ENCODE peak calls at places on chromosomes 4 and X, in seven cellular contexts. X, W, C, H, G, D and K are unnamed samples.
A peak's percentile ranks its signal among the peaks of the same experiment; 100 is the strongest.

GRCh38 chrX:8179653-8180052 is 8.6 kb upstream of the VCX2 start:
- DNase-seq in H (no peak), D (no peak), G (no peak), C (no peak), X (no peak), W (no peak), K (peak; percentile 1)

GRCh38 chr4:140931904-140932303 is 175.7 kb upstream of the TBC1D9 start:
- DNase-seq in D (no peak), H (no peak), C (no peak), X (no peak), W (no peak), G (no peak), K (no peak)

GRCh38 chrX:99117011-99117410 is 1293.1 kb downstream of the PCDH19 start:
- DNase-seq in W (no peak), H (no peak), C (no peak), D (no peak), X (no peak), G (no peak), K (no peak)

GRCh38 chrX:48747415-48748026 is 14.0 kb upstream of the GLOD5 start:
- DNase-seq in H (no peak), C (no peak), X (no peak), G (no peak), D (no peak), W (no peak), K (no peak)

GRCh38 chr4:139030614-139031235 is 15.1 kb downstream of the NOCT start:
- DNase-seq in C (peak; percentile 75), W (no peak), X (no peak), D (no peak), G (peak; percentile 69), H (peak; percentile 86), K (peak; percentile 86)

GRCh38 chr4:8308856-8309771 is 39.6 kb downstream of the HTRA3 start:
- DNase-seq in D (peak; percentile 81), X (peak; percentile 47), C (peak; percentile 46), G (no peak), W (peak; percentile 74), H (no peak), K (no peak)

GRCh38 chr4:52870225-52870624 is 8.1 kb downstream of the RASL11B start:
- DNase-seq in D (no peak), X (peak; percentile 59), G (peak; percentile 42), H (no peak), C (no peak), W (no peak), K (no peak)

GRCh38 chr4:26004290-26004689 is 90.3 kb downstream of the SMIM20 start:
- DNase-seq in W (no peak), D (no peak), X (no peak), H (no peak), G (no peak), C (no peak), K (no peak)

GRCh38 chr4:149781150-149781549 is 34.5 kb downstream of the IQCM start:
- DNase-seq in X (no peak), C (no peak), W (no peak), D (no peak), H (no peak), G (no peak), K (peak; percentile 46)

GRCh38 chrX:150566734-150567182 is 1.7 kb upstream of the MTM1 start:
- DNase-seq in W (no peak), D (no peak), X (no peak), G (no peak), C (no peak), H (no peak), K (peak; percentile 77)

GRCh38 chr4:130359537-130359936 is 1263.6 kb downstream of the C4orf33 start:
- DNase-seq in W (no peak), G (no peak), C (no peak), X (no peak), H (no peak), D (no peak), K (peak; percentile 76)

GRCh38 chr4:3877236-3877635 is 111.1 kb downstream of the ADRA2C start:
- DNase-seq in D (no peak), C (no peak), H (no peak), G (no peak), W (no peak), X (no peak), K (no peak)

GRCh38 chr4:124530464-124531077 is 182.0 kb downstream of the ANKRD50 start:
- DNase-seq in H (peak; percentile 71), G (no peak), W (no peak), C (peak; percentile 62), X (no peak), D (no peak), K (no peak)

GRCh38 chr4:78693777-78694456 is 82.2 kb upstream of the BMP2K start:
- DNase-seq in G (no peak), W (peak; percentile 51), H (no peak), X (no peak), C (no peak), D (no peak), K (no peak)

GRCh38 chr4:120066182-120066524 is 495 bp downstream of the MAD2L1 start:
- DNase-seq in D (no peak), H (no peak), X (no peak), G (no peak), C (no peak), W (no peak), K (no peak)

GRCh38 chr4:8560265-8561047 is 19.7 kb upstream of the GPR78 start:
- DNase-seq in X (no peak), H (peak; percentile 64), C (no peak), D (no peak), W (peak; percentile 51), G (no peak), K (no peak)

GRCh38 chr4:8164194-8164565 is 5.6 kb upstream of the ABLIM2 start:
- DNase-seq in D (no peak), G (no peak), C (no peak), H (no peak), X (no peak), W (no peak), K (no peak)

GRCh38 chr4:116870667-116871066 is 214.7 kb downstream of the TRAM1L1 start:
- DNase-seq in G (no peak), X (no peak), W (no peak), H (no peak), D (no peak), C (no peak), K (no peak)

GRCh38 chrX:109732319-109732779 is 708 bp downstream of the ACSL4 start:
- DNase-seq in G (no peak), X (no peak), W (no peak), C (no peak), D (no peak), H (peak; percentile 8), K (peak; percentile 37)

GRCh38 chrX:18896680-18897544 is 87.0 kb downstream of the PHKA2 start:
- DNase-seq in D (peak; percentile 83), W (no peak), H (no peak), C (no peak), X (no peak), G (no peak), K (no peak)

GRCh38 chrX:123860506-123860840 is 620 bp downstream of the XIAP start:
- DNase-seq in X (no peak), C (no peak), W (no peak), D (no peak), G (no peak), H (no peak), K (no peak)

GRCh38 chr4:10079951-10080873 is 36.4 kb downstream of the WDR1 start:
- DNase-seq in X (peak; percentile 28), G (no peak), H (no peak), D (no peak), W (peak; percentile 68), C (peak; percentile 56), K (no peak)

GRCh38 chrX:2692221-2693122 is 1.4 kb downstream of the CD99 start:
- DNase-seq in D (no peak), G (no peak), H (peak; percentile 40), W (no peak), X (peak; percentile 62), C (no peak), K (no peak)

GRCh38 chrX:109967151-109967550 is 35.8 kb upstream of the TMEM164 start:
- DNase-seq in H (no peak), W (no peak), G (no peak), C (no peak), D (no peak), X (no peak), K (no peak)

GRCh38 chrX:17242470-17242869 is 132.5 kb upstream of the NHS start:
- DNase-seq in H (peak; percentile 62), C (peak; percentile 39), D (no peak), X (no peak), W (no peak), G (peak; percentile 31), K (peak; percentile 62)
- TF ChIP-seq CTCF in H (peak; percentile 71), C (peak; percentile 79), D (peak; percentile 96), X (peak; percentile 68), W (peak; percentile 72), G (peak; percentile 66), K (peak; percentile 86)

DNA sequence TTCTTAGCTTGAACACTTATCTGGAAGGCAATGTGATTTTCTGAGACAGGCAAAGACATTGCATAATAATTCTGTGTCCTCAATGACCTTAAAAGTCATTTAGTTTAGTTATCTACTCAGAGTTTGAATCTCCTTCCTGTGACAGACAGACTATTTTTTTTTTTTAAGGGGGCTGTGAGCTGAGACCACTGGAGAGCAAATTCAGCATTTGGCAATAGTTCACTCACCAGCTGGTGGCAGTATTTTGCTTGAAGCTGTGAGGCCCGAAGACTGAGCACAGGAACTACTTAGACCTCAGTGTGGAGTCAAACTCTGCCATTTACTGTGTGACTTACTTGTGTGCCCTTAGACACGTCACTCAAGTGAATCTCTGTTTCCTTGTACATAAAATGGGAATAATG is 22.9 kb upstream of the CPE start:
- DNase-seq in X (no peak), G (no peak), D (no peak), H (peak; percentile 69), W (no peak), C (no peak), K (peak; percentile 46)
- TF ChIP-seq CTCF in X (peak; percentile 36), G (no peak), D (peak; percentile 87), H (peak; percentile 70), W (peak; percentile 54), C (peak; percentile 43), K (peak; percentile 60)

DNA sequence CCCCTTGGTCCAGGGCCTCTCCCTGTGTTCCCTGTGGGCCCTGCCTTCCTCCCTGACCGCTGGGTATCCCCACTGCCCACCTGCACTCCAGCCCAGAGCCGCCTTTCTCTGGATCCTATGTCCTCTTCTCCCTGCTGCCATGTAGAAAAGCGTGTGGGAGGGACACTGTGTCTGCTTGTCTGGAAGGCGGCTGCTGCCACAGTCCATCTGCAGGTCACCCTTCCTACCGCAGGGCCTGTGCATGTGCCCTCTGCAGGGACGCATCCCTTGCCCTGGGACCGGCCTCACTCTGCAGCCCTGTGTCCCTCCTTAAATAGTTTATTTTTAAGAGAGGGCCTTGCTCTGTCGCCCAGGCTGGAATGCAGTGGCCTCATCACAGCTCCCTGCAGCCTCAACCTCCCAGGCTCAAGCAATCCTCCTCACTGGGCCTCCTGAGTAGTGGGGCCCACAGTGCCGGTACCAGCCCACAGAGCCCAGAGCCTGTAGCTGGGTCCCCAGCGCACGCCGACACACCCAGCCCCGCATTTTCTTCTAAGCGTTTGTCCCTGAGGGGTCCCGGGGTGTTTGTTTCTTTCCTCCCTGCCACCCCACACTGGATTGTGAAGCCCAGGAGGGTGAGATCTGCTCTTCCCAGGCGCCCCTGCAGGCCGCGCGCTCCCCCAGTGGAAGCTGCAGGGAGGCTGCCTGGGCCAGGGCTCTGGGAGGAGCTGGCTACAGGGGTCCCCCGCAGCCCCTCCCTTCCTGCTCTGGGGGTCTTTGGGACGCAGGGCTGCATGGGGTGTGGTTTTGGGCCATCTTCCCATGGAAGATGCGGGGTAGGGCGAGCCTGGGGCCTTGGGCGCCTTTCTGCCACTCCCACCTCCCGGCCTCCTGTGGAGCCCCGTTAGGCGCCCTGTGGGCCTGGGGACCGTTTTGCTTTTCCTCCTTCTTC is 12.8 kb upstream of the NAT8L start:
- DNase-seq in D (no peak), X (no peak), C (peak; percentile 30), G (no peak), W (peak; percentile 69), H (no peak), K (no peak)
- TF ChIP-seq CTCF in D (no peak), X (no peak), C (no peak), G (no peak), W (no peak), H (no peak), K (peak; percentile 17)

GRCh38 chrX:152601848-152602616 is 35.7 kb upstream of the GABRQ start:
- DNase-seq in D (no peak), G (no peak), X (no peak), W (no peak), C (no peak), H (no peak), K (peak; percentile 42)
- TF ChIP-seq CTCF in D (peak; percentile 13), G (no peak), X (no peak), W (no peak), C (no peak), H (no peak), K (peak; percentile 39)